ENCODE peak calls at places on chromosome 4, in five cellular contexts. U is AG09309, E is lower leg skin, V is H9, C is A673. Y is an unnamed sample.
A peak's percentile ranks its signal among the peaks of the same experiment; 100 is the strongest.

GRCh38 chr4:105944535-105944934 is 49.3 kb downstream of the NPNT start:
- DNase-seq in E (no peak), U (peak; percentile 50), V (no peak), C (peak; percentile 27), Y (no peak)

GRCh38 chr4:99324978-99325377 is 3.8 kb upstream of the ADH1B start:
- DNase-seq in V (no peak), C (no peak), U (no peak), E (peak; percentile 87), Y (no peak)

GRCh38 chr4:66574145-66574978 is 904.1 kb upstream of the EPHA5 start:
- DNase-seq in V (peak; percentile 31), U (peak; percentile 66), C (no peak), E (no peak), Y (no peak)

GRCh38 chr4:131337956-131338355 is 1811.1 kb upstream of the PCDH10 start:
- DNase-seq in U (no peak), E (no peak), V (no peak), C (no peak), Y (no peak)

GRCh38 chr4:40550900-40551546 is 78.6 kb downstream of the RBM47 start:
- DNase-seq in V (no peak), U (no peak), C (peak; percentile 28), E (no peak), Y (no peak)

GRCh38 chr4:26263165-26263564 is 57.6 kb upstream of the RBPJ start:
- DNase-seq in E (no peak), U (no peak), V (peak; percentile 65), C (peak; percentile 3), Y (no peak)

GRCh38 chr4:137360701-137361213 is 171.5 kb downstream of the PCDH18 start:
- DNase-seq in U (no peak), V (no peak), E (no peak), C (no peak), Y (no peak)

GRCh38 chr4:2256156-2256731 is 5.7 kb downstream of the MXD4 start:
- DNase-seq in C (no peak), U (no peak), V (no peak), E (peak; percentile 89), Y (peak; percentile 29)

GRCh38 chr4:48331577-48332340 is 9.6 kb upstream of the SLAIN2 start:
- DNase-seq in U (no peak), V (no peak), C (no peak), E (no peak), Y (no peak)

GRCh38 chr4:121674696-121675095 is 22.1 kb downstream of the ANXA5 start:
- DNase-seq in V (no peak), C (no peak), E (no peak), U (no peak), Y (no peak)

GRCh38 chr4:48778431-48779094 is 1.5 kb downstream of the FRYL start:
- DNase-seq in C (peak; percentile 19), U (no peak), V (no peak), E (no peak), Y (no peak)

GRCh38 chr4:12409507-12410190 is 981.0 kb upstream of the HS3ST1 start:
- DNase-seq in V (no peak), E (no peak), U (no peak), C (no peak), Y (no peak)

GRCh38 chr4:110032603-110033002 is 119.9 kb downstream of the EGF start:
- DNase-seq in U (no peak), C (peak; percentile 29), V (no peak), E (no peak), Y (no peak)

GRCh38 chr4:164239976-164240375 is 514.0 kb upstream of the SMIM31 start:
- DNase-seq in C (no peak), E (no peak), V (no peak), U (no peak), Y (no peak)

GRCh38 chr4:24470681-24471622 is 113.4 kb downstream of the DHX15 start:
- DNase-seq in U (no peak), E (no peak), C (peak; percentile 52), V (peak; percentile 43), Y (no peak)

GRCh38 chr4:184310881-184311709 is 93.4 kb upstream of the ENPP6 start:
- DNase-seq in E (peak; percentile 34), V (peak; percentile 14), C (no peak), U (no peak), Y (no peak)

GRCh38 chr4:184313058-184313709 is 95.5 kb upstream of the ENPP6 start:
- DNase-seq in E (no peak), V (peak; percentile 6), C (no peak), U (no peak), Y (no peak)

GRCh38 chr4:184312126-184312525 is 94.5 kb upstream of the ENPP6 start:
- DNase-seq in V (no peak), U (no peak), C (no peak), E (peak; percentile 36), Y (no peak)

GRCh38 chr4:184309241-184310170 is 91.8 kb upstream of the ENPP6 start:
- DNase-seq in C (no peak), E (no peak), V (no peak), U (no peak), Y (no peak)

GRCh38 chr4:184310171-184310567 is 92.5 kb upstream of the ENPP6 start:
- DNase-seq in E (no peak), U (no peak), C (no peak), V (peak; percentile 62), Y (no peak)
- TF ChIP-seq CTCF in E (no peak), U (peak; percentile 24), C (peak; percentile 33), V (peak; percentile 60), Y (no peak)

DNA sequence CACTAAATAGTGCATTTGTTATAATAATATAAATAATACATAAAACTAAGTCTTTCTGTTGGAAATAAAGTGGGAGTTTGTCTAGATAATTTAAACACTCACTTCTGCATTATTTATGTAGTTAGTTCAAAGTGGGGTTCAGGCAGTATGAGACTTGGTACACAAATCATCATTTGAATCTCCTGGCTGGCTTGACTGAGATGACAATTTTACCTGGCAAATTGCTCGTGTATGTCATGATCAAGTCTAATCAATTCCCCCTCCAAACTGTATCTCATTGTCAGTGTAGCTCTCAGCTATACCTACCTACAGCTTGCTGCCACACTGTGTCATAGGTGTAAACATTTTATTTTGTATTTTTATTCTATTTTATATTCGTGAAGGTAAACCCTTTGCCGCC is 563.4 kb upstream of the TENM3 start:
- DNase-seq in E (no peak), V (no peak), U (no peak), C (no peak), Y (no peak)
- TF ChIP-seq CTCF in E (no peak), V (no peak), U (no peak), C (no peak), Y (no peak)

GRCh38 chr4:119626943-119627266 is 1.7 kb downstream of the PDE5A start:
- DNase-seq in C (no peak), E (no peak), V (no peak), U (no peak), Y (no peak)

GRCh38 chr4:119627267-119628190 is 1.1 kb downstream of the PDE5A start:
- DNase-seq in U (no peak), C (peak; percentile 61), V (peak; percentile 74), E (peak; percentile 90), Y (peak; percentile 54)

GRCh38 chr4:119629142-119629471 is 503 bp upstream of the PDE5A start:
- DNase-seq in E (no peak), V (no peak), C (no peak), U (no peak), Y (no peak)

GRCh38 chr4:119626420-119626819 is 2.2 kb downstream of the PDE5A start:
- DNase-seq in E (no peak), C (no peak), V (no peak), U (no peak), Y (no peak)

GRCh38 chr4:119628281-119629141 is at the start of gene PDE5A:
- DNase-seq in E (peak; percentile 94), U (no peak), V (peak; percentile 98), C (peak; percentile 86), Y (peak; percentile 71)
- TF ChIP-seq CTCF in E (no peak), U (peak; percentile 70), V (peak; percentile 89), C (peak; percentile 72), Y (peak; percentile 69)

GRCh38 chr4:76947369-76947768 is 2.2 kb upstream of the SEPTIN11 start:
- DNase-seq in E (no peak), V (no peak), C (no peak), U (no peak), Y (no peak)

GRCh38 chr4:76950052-76950845 is 697 bp downstream of the SEPTIN11 start:
- DNase-seq in E (peak; percentile 92), C (peak; percentile 24), V (no peak), U (no peak), Y (peak; percentile 28)

GRCh38 chr4:76950846-76951321 is 1.3 kb downstream of the SEPTIN11 start:
- DNase-seq in V (peak; percentile 51), C (peak; percentile 55), U (no peak), E (no peak), Y (peak; percentile 39)

GRCh38 chr4:76949293-76950051 is at the start of gene SEPTIN11:
- DNase-seq in U (peak; percentile 78), E (peak; percentile 98), V (peak; percentile 89), C (peak; percentile 92), Y (peak; percentile 85)

DNA sequence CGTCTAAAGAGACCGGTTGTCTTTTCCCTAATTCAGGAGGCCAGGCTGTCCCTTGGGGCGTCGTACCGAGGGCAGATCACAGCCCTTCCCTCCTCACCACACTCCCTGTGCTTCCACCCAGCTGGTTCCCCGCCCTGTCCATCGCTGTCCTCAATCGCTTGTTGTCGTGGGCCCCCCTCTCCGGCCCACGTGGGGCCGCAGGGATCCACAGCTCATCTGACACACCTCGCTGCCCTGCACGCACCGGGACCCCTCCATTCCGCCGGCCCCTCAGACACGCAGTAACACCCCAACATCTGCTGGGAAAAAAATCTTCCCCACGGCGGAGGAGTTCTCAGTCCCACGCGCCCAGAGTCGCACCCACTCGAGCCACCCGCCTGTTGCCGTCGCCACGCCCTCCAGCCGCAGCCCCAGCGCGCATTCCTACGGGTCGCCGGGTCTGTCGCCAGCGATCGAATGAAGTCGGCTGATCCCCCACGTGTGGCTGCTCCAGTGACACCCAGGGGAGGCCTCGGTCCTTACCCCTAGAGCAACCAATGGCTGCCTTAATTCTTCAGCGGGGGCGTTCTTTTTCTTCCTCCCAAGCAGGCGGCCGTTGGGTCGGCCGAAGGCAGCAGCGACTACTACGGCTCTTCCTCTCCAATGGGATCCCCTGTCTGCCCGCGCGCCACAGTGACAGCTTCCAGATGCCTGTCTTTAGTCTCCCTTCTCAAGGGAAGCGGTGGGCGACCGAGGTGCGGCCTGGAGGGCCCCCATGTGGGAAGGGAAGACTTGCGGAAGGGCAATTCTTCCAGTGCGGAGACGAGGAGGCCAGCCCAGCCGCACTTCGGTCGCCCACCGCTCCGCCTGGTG is 885 bp upstream of the SEPTIN11 start:
- DNase-seq in E (peak; percentile 94), V (peak; percentile 75), U (no peak), C (peak; percentile 83), Y (peak; percentile 80)
- TF ChIP-seq CTCF in E (no peak), V (no peak), U (peak; percentile 15), C (no peak), Y (no peak)

GRCh38 chr4:60805500-60806313 is 394.4 kb upstream of the ADGRL3 start:
- DNase-seq in E (no peak), C (peak; percentile 0), V (no peak), U (no peak), Y (no peak)
- TF ChIP-seq CTCF in E (no peak), C (peak; percentile 32), V (peak; percentile 79), U (peak; percentile 59), Y (no peak)

DNA sequence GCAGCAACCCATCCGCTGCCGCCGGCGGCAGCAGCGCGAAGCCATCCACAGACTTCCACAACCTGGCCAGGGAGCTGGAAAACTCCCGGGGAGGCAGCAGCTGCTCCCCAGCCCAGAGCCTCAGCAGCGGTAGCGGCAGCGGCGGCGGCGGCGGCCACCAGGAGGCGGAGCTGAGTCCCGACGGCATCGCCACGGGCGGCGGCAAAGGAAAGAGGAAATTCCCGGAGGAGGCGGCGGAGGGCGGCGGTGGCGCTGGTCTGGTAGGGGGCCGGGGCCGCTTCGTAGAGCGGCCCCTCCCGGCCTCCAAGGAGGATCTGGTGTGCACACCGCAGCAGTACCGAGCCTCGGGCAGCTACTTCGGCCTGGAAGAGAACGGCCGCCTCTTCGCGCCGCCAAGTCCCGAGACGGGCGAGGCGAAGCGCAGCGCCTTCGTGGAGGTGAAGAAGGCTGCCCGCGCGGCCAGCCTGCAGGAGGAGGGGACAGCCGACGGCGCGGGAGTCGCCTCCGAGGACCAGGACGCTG is 4.9 kb downstream of the PRDM8 start:
- DNase-seq in E (peak; percentile 96), V (peak; percentile 82), U (no peak), C (peak; percentile 57), Y (peak; percentile 90)
- TF ChIP-seq CTCF in E (no peak), V (peak; percentile 86), U (peak; percentile 74), C (peak; percentile 65), Y (peak; percentile 84)

Y was measured in mesothelial cell of epicardium.